ENCODE peak calls at places on chromosomes 13 and 19, in five cellular contexts. C is breast epithelium; P is CD4-positive, alpha-beta T cell; D is mesothelial cell of epicardium; Y is pancreas. W is an unnamed sample.

GRCh38 chr19:27906081-27906480 is 1306.9 kb downstream of the UQCRFS1 start:
- DNase-seq in C (peak), P (no peak), D (no peak), Y (no peak), W (no peak)

GRCh38 chr19:2047449-2048103 is 3.5 kb downstream of the MKNK2 start:
- DNase-seq in C (no peak), P (no peak), D (no peak), Y (peak), W (no peak)

GRCh38 chr13:47121092-47121763 is 224.4 kb upstream of the HTR2A start:
- DNase-seq in C (no peak), P (no peak), D (no peak), Y (no peak), W (no peak)

GRCh38 chr13:99587893-99588606 is 86.8 kb downstream of the TM9SF2 start:
- DNase-seq in C (no peak), P (no peak), D (no peak), Y (no peak), W (no peak)

GRCh38 chr13:94195715-94196114 is 283.8 kb downstream of the DCT start:
- DNase-seq in C (no peak), P (no peak), D (no peak), Y (no peak), W (no peak)

GRCh38 chr13:43348397-43348796 is 325.0 kb downstream of the DNAJC15 start:
- DNase-seq in C (no peak), P (no peak), D (no peak), Y (no peak), W (no peak)

GRCh38 chr13:48600374-48601364 is 53.1 kb upstream of the CYSLTR2 start:
- DNase-seq in C (no peak), P (no peak), D (no peak), Y (no peak), W (no peak)

GRCh38 chr13:23822252-23822824 is 66.9 kb downstream of the MIPEP start:
- DNase-seq in C (no peak), P (no peak), D (no peak), Y (no peak), W (no peak)

GRCh38 chr13:46355088-46355468 is 32.0 kb downstream of the RUBCNL start:
- DNase-seq in C (no peak), P (no peak), D (no peak), Y (no peak), W (no peak)

GRCh38 chr13:48493076-48493765 is 39.7 kb downstream of the RCBTB2 start:
- DNase-seq in C (no peak), P (no peak), D (no peak), Y (no peak), W (no peak)

GRCh38 chr13:59963383-59963782 is 200.3 kb downstream of the DIAPH3 start:
- DNase-seq in C (no peak), P (no peak), D (no peak), Y (no peak), W (no peak)

GRCh38 chr13:73608157-73608516 is 526.1 kb downstream of the KLF12 start:
- DNase-seq in C (no peak), P (no peak), D (no peak), Y (no peak), W (no peak)

GRCh38 chr13:109569938-109570711 is 216.3 kb downstream of the IRS2 start:
- DNase-seq in C (no peak), P (peak), D (no peak), Y (no peak), W (no peak)

GRCh38 chr19:49272204-49272603 is 52.8 kb downstream of the SLC6A16 start:
- DNase-seq in C (no peak), P (no peak), D (no peak), Y (no peak), W (no peak)

GRCh38 chr13:94119360-94119936 is 360.0 kb downstream of the DCT start:
- DNase-seq in C (no peak), P (no peak), D (no peak), Y (peak), W (no peak)

GRCh38 chr13:113621046-113621445 is 36.5 kb downstream of the TFDP1 start:
- DNase-seq in C (no peak), P (no peak), D (no peak), Y (peak), W (no peak)

GRCh38 chr19:2624537-2625091 is 77.9 kb downstream of the GNG7 start:
- DNase-seq in C (peak), P (no peak), D (no peak), Y (peak), W (no peak)

GRCh38 chr19:16125738-16126495 is 14.2 kb downstream of the RAB8A start:
- DNase-seq in C (no peak), P (no peak), D (no peak), Y (no peak), W (no peak)

GRCh38 chr13:110109140-110109783 is 197.7 kb downstream of the COL4A1 start:
- DNase-seq in C (no peak), P (no peak), D (no peak), Y (no peak), W (no peak)

GRCh38 chr13:95403349-95404140 is 102.3 kb upstream of the ABCC4 start:
- DNase-seq in C (no peak), P (no peak), D (no peak), Y (no peak), W (no peak)

GRCh38 chr13:76937416-76937815 is 10.9 kb upstream of the ACOD1 start:
- DNase-seq in C (no peak), P (no peak), D (no peak), Y (no peak), W (no peak)

GRCh38 chr19:17183271-17183757 is 31.8 kb upstream of the USE1 start:
- DNase-seq in C (no peak), P (peak), D (no peak), Y (no peak), W (no peak)

GRCh38 chr13:41931337-41931736 is 29.6 kb downstream of the VWA8 start:
- DNase-seq in C (no peak), P (no peak), D (no peak), Y (no peak), W (no peak)

GRCh38 chr19:34402074-34402600 is 2.1 kb upstream of the PDCD2L start:
- DNase-seq in C (no peak), P (no peak), D (no peak), Y (no peak), W (no peak)

GRCh38 chr19:49790866-49791265 is 22.2 kb downstream of the FUZ start:
- DNase-seq in C (no peak), P (no peak), D (no peak), Y (no peak), W (no peak)

GRCh38 chr13:63124863-63125262 is 1709.2 kb upstream of the PCDH20 start:
- DNase-seq in C (no peak), P (no peak), D (no peak), Y (no peak), W (no peak)
- TF ChIP-seq CTCF in C (no peak), P (no peak), D (peak), Y (no peak), W (no peak)

DNA sequence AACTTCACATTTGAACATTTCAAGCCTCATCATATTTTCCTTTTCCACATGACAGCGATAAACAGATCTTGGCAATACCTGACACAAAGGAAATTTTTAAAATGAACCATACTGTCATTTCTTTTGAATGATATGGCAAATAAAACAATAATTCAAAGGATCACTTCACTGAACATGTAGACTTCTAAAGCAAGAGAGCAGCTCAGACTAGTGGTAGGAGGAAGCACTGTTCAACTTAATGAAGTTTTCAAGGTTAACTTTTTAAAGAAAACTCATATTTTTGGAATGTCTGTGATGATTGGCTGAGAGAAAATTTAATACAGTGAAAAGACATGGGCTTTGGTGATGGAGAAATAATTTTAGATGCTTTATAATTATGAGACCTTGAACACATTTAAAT is 198.0 kb downstream of the OXGR1 start:
- DNase-seq in C (no peak), P (no peak), D (no peak), Y (no peak), W (no peak)
- TF ChIP-seq CTCF in C (no peak), P (no peak), D (no peak), Y (no peak), W (no peak)

GRCh38 chr13:50592412-50593145 is 250.9 kb downstream of the DLEU7 start:
- DNase-seq in C (no peak), P (no peak), D (no peak), Y (no peak), W (no peak)
- TF ChIP-seq CTCF in C (no peak), P (no peak), D (no peak), Y (no peak), W (no peak)

DNA sequence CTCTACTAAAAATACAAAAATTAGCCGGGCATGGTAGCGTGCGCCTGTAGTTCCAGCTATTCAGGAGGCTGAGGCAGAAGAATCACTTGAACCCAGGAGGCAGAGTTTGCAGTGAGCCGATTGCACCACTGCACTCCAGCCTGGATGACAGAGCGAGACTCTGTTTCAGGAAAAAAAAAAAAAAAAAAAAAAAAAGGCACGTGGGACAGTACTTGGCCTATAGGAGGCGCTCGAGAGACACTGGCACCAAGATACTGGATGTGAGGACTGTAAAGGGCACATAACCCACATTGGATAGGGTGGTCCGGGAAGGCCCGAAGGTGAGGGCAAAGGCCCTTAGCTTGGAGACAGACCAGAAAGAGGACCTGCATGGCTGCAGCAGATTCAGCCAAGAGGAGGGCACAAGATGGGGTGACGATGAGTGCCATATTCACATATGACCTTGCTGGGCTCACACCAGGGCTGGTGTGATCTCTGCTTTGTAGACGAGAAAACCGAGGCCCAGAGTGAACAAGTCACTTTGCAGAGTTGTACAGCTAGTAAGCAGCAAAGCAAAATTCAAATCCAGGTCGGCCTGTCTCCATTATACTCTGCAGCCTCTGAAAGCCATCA is 89.4 kb downstream of the DPF1 start:
- DNase-seq in C (no peak), P (peak), D (no peak), Y (peak), W (no peak)
- TF ChIP-seq CTCF in C (no peak), P (no peak), D (peak), Y (peak), W (no peak)

DNA sequence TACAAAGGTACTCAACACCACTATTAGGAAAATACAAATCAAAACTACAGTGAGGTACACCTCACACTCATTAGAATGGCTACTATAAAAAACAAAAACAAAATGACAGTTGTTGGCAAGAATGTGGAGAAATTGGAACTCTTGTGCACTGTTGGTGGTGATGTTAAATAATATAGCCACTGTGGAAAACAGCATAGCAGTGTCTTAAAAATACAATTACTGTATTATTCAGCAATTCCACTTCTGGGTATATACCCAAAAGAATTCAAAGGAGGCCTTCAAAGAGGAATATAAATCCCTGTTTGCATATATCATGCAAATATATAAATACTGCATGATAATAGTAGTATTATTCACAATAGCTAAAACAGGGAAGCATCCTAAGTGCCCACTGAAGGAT is 66.8 kb downstream of the CDK8 start:
- DNase-seq in C (no peak), P (no peak), D (no peak), Y (no peak), W (no peak)
- TF ChIP-seq CTCF in C (no peak), P (no peak), D (no peak), Y (no peak), W (no peak)